ENCODE peak calls at places on chromosome 17, in nine cellular contexts. One of them, this sample, is unnamed.

GRCh38 chr17:81436294-81436849 is 41.1 kb downstream of the BAHCC1 start:
- DNase-seq in esophagus squamous epithelium: no peak
- DNase-seq in upper lobe of right lung: no peak
- DNase-seq in foreskin fibroblast: no peak
- DNase-seq in keratinocyte: no peak
- DNase-seq in mucosa of descending colon: no peak
- DNase-seq in progenitor cell of endocrine pancreas: no peak
- DNase-seq in fibroblast of villous mesenchyme: peak
- DNase-seq in cardiac fibroblast: no peak
- DNase-seq in this sample: no peak

GRCh38 chr17:72558971-72559476 is 438.2 kb downstream of the SOX9 start:
- DNase-seq in esophagus squamous epithelium: no peak
- DNase-seq in upper lobe of right lung: no peak
- DNase-seq in foreskin fibroblast: no peak
- DNase-seq in keratinocyte: no peak
- DNase-seq in mucosa of descending colon: no peak
- DNase-seq in progenitor cell of endocrine pancreas: no peak
- DNase-seq in fibroblast of villous mesenchyme: no peak
- DNase-seq in cardiac fibroblast: no peak
- DNase-seq in this sample: no peak

GRCh38 chr17:42845556-42845917 is 1.2 kb downstream of the AOC2 start:
- DNase-seq in esophagus squamous epithelium: no peak
- DNase-seq in upper lobe of right lung: no peak
- DNase-seq in foreskin fibroblast: no peak
- DNase-seq in keratinocyte: no peak
- DNase-seq in mucosa of descending colon: no peak
- DNase-seq in progenitor cell of endocrine pancreas: no peak
- DNase-seq in fibroblast of villous mesenchyme: no peak
- DNase-seq in cardiac fibroblast: no peak
- DNase-seq in this sample: no peak

GRCh38 chr17:6870841-6871240 is 39.3 kb upstream of the TEKT1 start:
- DNase-seq in esophagus squamous epithelium: no peak
- DNase-seq in upper lobe of right lung: no peak
- DNase-seq in foreskin fibroblast: no peak
- DNase-seq in keratinocyte: no peak
- DNase-seq in mucosa of descending colon: no peak
- DNase-seq in progenitor cell of endocrine pancreas: no peak
- DNase-seq in fibroblast of villous mesenchyme: peak
- DNase-seq in cardiac fibroblast: no peak
- DNase-seq in this sample: no peak

GRCh38 chr17:77455111-77455877 is 314.5 kb downstream of the SEC14L1 start:
- DNase-seq in esophagus squamous epithelium: no peak
- DNase-seq in upper lobe of right lung: no peak
- DNase-seq in foreskin fibroblast: no peak
- DNase-seq in keratinocyte: no peak
- DNase-seq in mucosa of descending colon: no peak
- DNase-seq in progenitor cell of endocrine pancreas: no peak
- DNase-seq in fibroblast of villous mesenchyme: peak
- DNase-seq in cardiac fibroblast: peak
- DNase-seq in this sample: peak

GRCh38 chr17:27457731-27458523 is 1.7 kb downstream of the KSR1 start:
- DNase-seq in esophagus squamous epithelium: no peak
- DNase-seq in upper lobe of right lung: no peak
- DNase-seq in foreskin fibroblast: no peak
- DNase-seq in keratinocyte: no peak
- DNase-seq in mucosa of descending colon: no peak
- DNase-seq in progenitor cell of endocrine pancreas: no peak
- DNase-seq in fibroblast of villous mesenchyme: peak
- DNase-seq in cardiac fibroblast: peak
- DNase-seq in this sample: peak

GRCh38 chr17:30720013-30720471 is 104.5 kb downstream of the CRLF3 start:
- DNase-seq in esophagus squamous epithelium: no peak
- DNase-seq in upper lobe of right lung: peak
- DNase-seq in foreskin fibroblast: no peak
- DNase-seq in keratinocyte: no peak
- DNase-seq in mucosa of descending colon: no peak
- DNase-seq in progenitor cell of endocrine pancreas: peak
- DNase-seq in fibroblast of villous mesenchyme: no peak
- DNase-seq in cardiac fibroblast: no peak
- DNase-seq in this sample: no peak

GRCh38 chr17:4509402-4509801 is 10.7 kb downstream of the SPNS2 start:
- DNase-seq in esophagus squamous epithelium: no peak
- DNase-seq in upper lobe of right lung: peak
- DNase-seq in foreskin fibroblast: no peak
- DNase-seq in keratinocyte: no peak
- DNase-seq in mucosa of descending colon: no peak
- DNase-seq in progenitor cell of endocrine pancreas: no peak
- DNase-seq in fibroblast of villous mesenchyme: no peak
- DNase-seq in cardiac fibroblast: no peak
- DNase-seq in this sample: peak

GRCh38 chr17:2331303-2331702 is 5.0 kb downstream of the TSR1 start:
- DNase-seq in esophagus squamous epithelium: no peak
- DNase-seq in upper lobe of right lung: no peak
- DNase-seq in foreskin fibroblast: no peak
- DNase-seq in keratinocyte: no peak
- DNase-seq in mucosa of descending colon: no peak
- DNase-seq in progenitor cell of endocrine pancreas: no peak
- DNase-seq in fibroblast of villous mesenchyme: no peak
- DNase-seq in cardiac fibroblast: no peak
- DNase-seq in this sample: no peak
- TF ChIP-seq CTCF in esophagus squamous epithelium: no peak
- TF ChIP-seq CTCF in upper lobe of right lung: no peak
- TF ChIP-seq CTCF in foreskin fibroblast: no peak
- TF ChIP-seq CTCF in keratinocyte: no peak
- TF ChIP-seq CTCF in mucosa of descending colon: no peak
- TF ChIP-seq CTCF in progenitor cell of endocrine pancreas: no peak
- TF ChIP-seq CTCF in fibroblast of villous mesenchyme: no peak
- TF ChIP-seq CTCF in cardiac fibroblast: no peak
- TF ChIP-seq CTCF in this sample: no peak

DNA sequence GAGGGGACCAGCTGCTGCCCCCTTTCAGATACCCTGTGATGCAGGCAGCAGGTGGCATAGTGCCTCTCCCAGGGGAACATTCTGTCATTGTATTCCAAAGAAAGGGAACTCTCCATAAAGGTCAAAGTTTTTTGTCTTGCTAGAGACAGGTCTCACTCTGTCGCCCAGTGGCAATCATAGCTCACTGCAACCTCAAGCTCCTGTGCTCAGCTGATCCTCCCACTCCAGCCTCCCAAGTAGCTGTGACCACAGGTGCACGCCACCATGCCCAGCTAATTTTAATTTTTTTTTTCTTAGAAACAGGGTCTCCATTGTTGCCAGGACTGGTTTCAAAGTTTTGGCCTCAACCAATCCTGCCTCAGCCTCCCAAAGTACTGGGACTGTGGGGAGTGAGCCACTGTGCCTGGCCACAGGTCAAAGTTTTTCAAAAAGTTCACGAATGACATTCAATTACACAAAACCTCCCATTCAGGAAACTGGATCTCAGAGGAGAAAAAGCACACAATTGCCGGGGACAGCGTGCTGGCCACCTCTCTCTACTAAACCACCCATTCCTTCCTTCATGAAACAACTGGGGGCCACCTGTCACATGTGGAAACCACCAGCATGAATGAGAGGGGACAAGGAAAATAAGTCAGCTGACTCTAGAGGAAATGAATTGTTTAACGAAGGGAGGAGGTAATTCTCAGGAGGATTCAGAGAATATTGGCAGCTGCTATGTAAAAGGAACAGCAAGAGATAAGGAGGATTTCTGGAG is 80.0 kb downstream of the MARCHF10 start:
- DNase-seq in esophagus squamous epithelium: no peak
- DNase-seq in upper lobe of right lung: no peak
- DNase-seq in foreskin fibroblast: no peak
- DNase-seq in keratinocyte: no peak
- DNase-seq in mucosa of descending colon: no peak
- DNase-seq in progenitor cell of endocrine pancreas: no peak
- DNase-seq in fibroblast of villous mesenchyme: no peak
- DNase-seq in cardiac fibroblast: no peak
- DNase-seq in this sample: no peak
- TF ChIP-seq CTCF in esophagus squamous epithelium: no peak
- TF ChIP-seq CTCF in upper lobe of right lung: no peak
- TF ChIP-seq CTCF in foreskin fibroblast: no peak
- TF ChIP-seq CTCF in keratinocyte: peak
- TF ChIP-seq CTCF in mucosa of descending colon: no peak
- TF ChIP-seq CTCF in progenitor cell of endocrine pancreas: no peak
- TF ChIP-seq CTCF in fibroblast of villous mesenchyme: no peak
- TF ChIP-seq CTCF in cardiac fibroblast: no peak
- TF ChIP-seq CTCF in this sample: peak

GRCh38 chr17:2050246-2050866 is 4.5 kb upstream of the HIC1 start:
- DNase-seq in esophagus squamous epithelium: no peak
- DNase-seq in upper lobe of right lung: peak
- DNase-seq in foreskin fibroblast: no peak
- DNase-seq in keratinocyte: no peak
- DNase-seq in mucosa of descending colon: peak
- DNase-seq in progenitor cell of endocrine pancreas: peak
- DNase-seq in fibroblast of villous mesenchyme: peak
- DNase-seq in cardiac fibroblast: peak
- DNase-seq in this sample: no peak

GRCh38 chr17:2048805-2049204 is 6.1 kb upstream of the HIC1 start:
- DNase-seq in esophagus squamous epithelium: no peak
- DNase-seq in upper lobe of right lung: no peak
- DNase-seq in foreskin fibroblast: no peak
- DNase-seq in keratinocyte: no peak
- DNase-seq in mucosa of descending colon: no peak
- DNase-seq in progenitor cell of endocrine pancreas: no peak
- DNase-seq in fibroblast of villous mesenchyme: no peak
- DNase-seq in cardiac fibroblast: no peak
- DNase-seq in this sample: no peak

GRCh38 chr17:2049333-2050245 is 5.3 kb upstream of the HIC1 start:
- DNase-seq in esophagus squamous epithelium: no peak
- DNase-seq in upper lobe of right lung: peak
- DNase-seq in foreskin fibroblast: peak
- DNase-seq in keratinocyte: no peak
- DNase-seq in mucosa of descending colon: peak
- DNase-seq in progenitor cell of endocrine pancreas: peak
- DNase-seq in fibroblast of villous mesenchyme: peak
- DNase-seq in cardiac fibroblast: peak
- DNase-seq in this sample: no peak

GRCh38 chr17:2051388-2052237 is 3.3 kb upstream of the HIC1 start:
- DNase-seq in esophagus squamous epithelium: no peak
- DNase-seq in upper lobe of right lung: no peak
- DNase-seq in foreskin fibroblast: no peak
- DNase-seq in keratinocyte: no peak
- DNase-seq in mucosa of descending colon: no peak
- DNase-seq in progenitor cell of endocrine pancreas: no peak
- DNase-seq in fibroblast of villous mesenchyme: no peak
- DNase-seq in cardiac fibroblast: no peak
- DNase-seq in this sample: no peak

DNA sequence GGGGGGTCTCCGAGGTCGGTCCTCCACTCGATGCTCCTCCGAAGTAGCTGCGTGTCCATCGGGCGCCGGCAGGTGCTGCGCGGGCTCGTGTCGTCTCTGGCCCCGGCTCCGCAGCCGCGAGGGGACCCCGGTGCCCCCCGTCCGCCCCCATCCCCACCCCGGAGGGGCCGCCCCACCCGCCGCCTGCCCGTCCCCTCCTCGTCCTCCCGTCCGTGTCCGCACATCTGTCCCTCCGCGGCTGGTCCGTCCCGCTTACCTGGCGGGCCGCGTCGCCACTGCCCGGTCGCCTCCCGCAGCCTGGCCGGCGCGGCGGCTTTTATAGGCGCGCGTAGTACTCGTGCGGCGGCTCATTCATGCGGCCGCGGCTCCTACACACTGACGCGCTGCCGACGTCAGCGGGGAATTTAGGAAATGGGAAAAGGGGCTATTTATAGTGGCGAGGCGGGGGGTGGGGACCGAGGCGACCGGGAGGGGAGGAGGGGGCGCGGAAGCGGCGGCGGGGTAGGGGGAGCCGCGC is 4.0 kb upstream of the HIC1 start:
- DNase-seq in esophagus squamous epithelium: no peak
- DNase-seq in upper lobe of right lung: no peak
- DNase-seq in foreskin fibroblast: no peak
- DNase-seq in keratinocyte: no peak
- DNase-seq in mucosa of descending colon: peak
- DNase-seq in progenitor cell of endocrine pancreas: no peak
- DNase-seq in fibroblast of villous mesenchyme: peak
- DNase-seq in cardiac fibroblast: peak
- DNase-seq in this sample: no peak
- TF ChIP-seq CTCF in esophagus squamous epithelium: no peak
- TF ChIP-seq CTCF in upper lobe of right lung: no peak
- TF ChIP-seq CTCF in foreskin fibroblast: no peak
- TF ChIP-seq CTCF in keratinocyte: no peak
- TF ChIP-seq CTCF in mucosa of descending colon: no peak
- TF ChIP-seq CTCF in progenitor cell of endocrine pancreas: peak
- TF ChIP-seq CTCF in fibroblast of villous mesenchyme: no peak
- TF ChIP-seq CTCF in cardiac fibroblast: no peak
- TF ChIP-seq CTCF in this sample: no peak

GRCh38 chr17:79842656-79843474 is 3.6 kb upstream of the CBX4 start:
- DNase-seq in esophagus squamous epithelium: no peak
- DNase-seq in upper lobe of right lung: no peak
- DNase-seq in foreskin fibroblast: no peak
- DNase-seq in keratinocyte: no peak
- DNase-seq in mucosa of descending colon: peak
- DNase-seq in progenitor cell of endocrine pancreas: peak
- DNase-seq in fibroblast of villous mesenchyme: no peak
- DNase-seq in cardiac fibroblast: peak
- DNase-seq in this sample: no peak
- TF ChIP-seq CTCF in esophagus squamous epithelium: no peak
- TF ChIP-seq CTCF in upper lobe of right lung: no peak
- TF ChIP-seq CTCF in foreskin fibroblast: no peak
- TF ChIP-seq CTCF in keratinocyte: no peak
- TF ChIP-seq CTCF in mucosa of descending colon: no peak
- TF ChIP-seq CTCF in progenitor cell of endocrine pancreas: peak
- TF ChIP-seq CTCF in fibroblast of villous mesenchyme: peak
- TF ChIP-seq CTCF in cardiac fibroblast: no peak
- TF ChIP-seq CTCF in this sample: no peak

GRCh38 chr17:2122641-2123302 is 67.9 kb downstream of the HIC1 start:
- DNase-seq in esophagus squamous epithelium: no peak
- DNase-seq in upper lobe of right lung: peak
- DNase-seq in foreskin fibroblast: no peak
- DNase-seq in keratinocyte: no peak
- DNase-seq in mucosa of descending colon: peak
- DNase-seq in progenitor cell of endocrine pancreas: no peak
- DNase-seq in fibroblast of villous mesenchyme: peak
- DNase-seq in cardiac fibroblast: peak
- DNase-seq in this sample: peak
- TF ChIP-seq CTCF in esophagus squamous epithelium: no peak
- TF ChIP-seq CTCF in upper lobe of right lung: peak
- TF ChIP-seq CTCF in foreskin fibroblast: no peak
- TF ChIP-seq CTCF in keratinocyte: peak
- TF ChIP-seq CTCF in mucosa of descending colon: no peak
- TF ChIP-seq CTCF in progenitor cell of endocrine pancreas: no peak
- TF ChIP-seq CTCF in fibroblast of villous mesenchyme: peak
- TF ChIP-seq CTCF in cardiac fibroblast: peak
- TF ChIP-seq CTCF in this sample: peak

GRCh38 chr17:16215273-16215964 is at the start of gene NCOR1:
- DNase-seq in esophagus squamous epithelium: peak
- DNase-seq in upper lobe of right lung: peak
- DNase-seq in foreskin fibroblast: peak
- DNase-seq in keratinocyte: peak
- DNase-seq in mucosa of descending colon: peak
- DNase-seq in progenitor cell of endocrine pancreas: peak
- DNase-seq in fibroblast of villous mesenchyme: peak
- DNase-seq in cardiac fibroblast: peak
- DNase-seq in this sample: peak
- TF ChIP-seq CTCF in esophagus squamous epithelium: peak
- TF ChIP-seq CTCF in upper lobe of right lung: peak
- TF ChIP-seq CTCF in foreskin fibroblast: peak
- TF ChIP-seq CTCF in keratinocyte: peak
- TF ChIP-seq CTCF in mucosa of descending colon: peak
- TF ChIP-seq CTCF in progenitor cell of endocrine pancreas: peak
- TF ChIP-seq CTCF in fibroblast of villous mesenchyme: peak
- TF ChIP-seq CTCF in cardiac fibroblast: peak
- TF ChIP-seq CTCF in this sample: peak